ENCODE peak calls at places on chromosomes 11 and 22, in eight cellular contexts. V is RWPE1, X is A549, R is PC-3, E is heart right ventricle, U is transverse colon, O is colonic mucosa, H is spleen. B is an unnamed sample.

GRCh38 chr22:30224161-30224857 is 22.2 kb downstream of the LIF start:
- DNase-seq in V (no peak), X (peak), R (peak), E (no peak), U (no peak), O (no peak), H (no peak), B (no peak)

GRCh38 chr11:120853435-120853834 is 170.5 kb upstream of the TBCEL start:
- DNase-seq in V (no peak), X (no peak), R (no peak), E (no peak), U (no peak), O (no peak), H (no peak), B (no peak)

GRCh38 chr11:73521621-73522020 is 76.3 kb downstream of the FAM168A start:
- DNase-seq in V (no peak), X (peak), R (peak), E (no peak), U (no peak), O (no peak), H (no peak), B (no peak)

GRCh38 chr11:118998388-118998717 is 415 bp downstream of the CENATAC start:
- DNase-seq in V (no peak), X (no peak), R (peak), E (peak), U (peak), O (no peak), H (no peak), B (no peak)

GRCh38 chr11:65041206-65042035 is at the start of gene SAC3D1:
- DNase-seq in V (no peak), X (no peak), R (peak), E (peak), U (peak), O (no peak), H (no peak), B (peak)

GRCh38 chr11:127733552-127733951 is 733.0 kb upstream of the KIRREL3 start:
- DNase-seq in V (no peak), X (no peak), R (no peak), E (peak), U (no peak), O (no peak), H (no peak), B (no peak)

GRCh38 chr22:45096256-45096907 is 67.3 kb upstream of the NUP50 start:
- DNase-seq in V (peak), X (peak), R (peak), E (peak), U (peak), O (peak), H (no peak), B (no peak)

GRCh38 chr11:3158131-3158591 is 6.9 kb downstream of the OSBPL5 start:
- DNase-seq in V (no peak), X (no peak), R (no peak), E (no peak), U (peak), O (no peak), H (peak), B (no peak)

GRCh38 chr11:15489281-15489680 is 374.6 kb downstream of the INSC start:
- DNase-seq in V (no peak), X (no peak), R (no peak), E (no peak), U (no peak), O (no peak), H (no peak), B (no peak)

GRCh38 chr11:128763224-128763623 is 69.4 kb downstream of the FLI1 start:
- DNase-seq in V (no peak), X (no peak), R (no peak), E (no peak), U (no peak), O (no peak), H (no peak), B (no peak)

GRCh38 chr11:134033276-134033675 is 35.6 kb upstream of the JAM3 start:
- DNase-seq in V (no peak), X (no peak), R (no peak), E (no peak), U (no peak), O (no peak), H (no peak), B (no peak)

GRCh38 chr11:126843096-126843495 is 157.5 kb downstream of the KIRREL3 start:
- DNase-seq in V (no peak), X (no peak), R (no peak), E (no peak), U (no peak), O (no peak), H (no peak), B (no peak)

GRCh38 chr11:105870521-105871113 is 151.4 kb downstream of the MSANTD4 start:
- DNase-seq in V (no peak), X (no peak), R (peak), E (no peak), U (no peak), O (no peak), H (no peak), B (no peak)

GRCh38 chr11:23457641-23458040 is 597.4 kb upstream of the CCDC179 start:
- DNase-seq in V (no peak), X (no peak), R (no peak), E (no peak), U (no peak), O (no peak), H (no peak), B (no peak)

DNA sequence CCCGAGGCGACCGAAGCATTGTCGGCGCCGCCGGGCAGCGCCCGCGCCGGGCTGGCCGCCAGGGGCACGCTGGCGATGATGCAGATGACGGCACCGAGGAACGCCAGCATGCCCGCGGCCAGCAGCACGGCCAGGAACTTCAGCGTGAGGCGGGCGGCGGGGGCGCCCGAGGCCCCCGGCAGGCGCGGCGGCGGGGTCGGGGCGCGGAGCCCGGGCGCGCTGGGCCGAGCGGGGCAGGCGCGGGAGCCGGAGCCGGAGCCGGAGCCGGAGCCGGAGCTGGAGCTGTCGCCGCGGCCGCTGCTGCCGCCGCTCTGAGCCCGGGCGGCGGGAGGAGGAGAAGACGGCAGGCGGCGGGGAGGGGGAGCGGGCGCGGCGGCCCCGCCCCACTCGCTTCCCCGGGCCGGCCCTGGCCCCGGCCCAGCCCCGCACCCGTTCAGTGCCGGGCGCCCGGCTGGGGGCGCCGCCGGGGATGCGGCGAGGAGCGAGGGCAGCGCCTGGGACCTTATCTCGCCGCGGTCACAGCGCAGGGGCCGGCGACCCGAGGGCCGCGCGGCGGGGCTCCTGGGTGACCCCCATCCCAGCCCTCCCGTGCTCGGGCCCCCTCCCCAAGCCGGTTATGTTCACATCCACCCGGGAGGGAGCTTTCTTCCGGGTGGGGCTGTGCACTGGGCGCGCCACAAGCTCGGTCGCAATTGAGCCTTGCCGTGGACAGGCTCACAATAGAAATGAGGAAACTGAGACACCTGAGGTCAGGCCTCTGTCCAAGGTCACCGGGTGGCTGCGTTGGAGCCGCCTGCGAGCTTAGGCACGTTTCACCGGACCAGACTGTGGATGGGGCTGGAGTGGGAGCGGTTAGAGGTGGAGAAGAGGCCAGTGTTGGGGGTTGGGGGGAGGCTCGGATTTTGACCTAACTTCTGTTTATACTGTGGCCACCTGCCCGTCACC is at the start of gene NPTXR:
- DNase-seq in V (peak), X (peak), R (peak), E (no peak), U (peak), O (no peak), H (no peak), B (peak)
- H3K27ac ChIP-seq in V (no peak), X (peak), R (no peak), E (no peak), U (peak), O (no peak), H (no peak), B (no peak)

DNA sequence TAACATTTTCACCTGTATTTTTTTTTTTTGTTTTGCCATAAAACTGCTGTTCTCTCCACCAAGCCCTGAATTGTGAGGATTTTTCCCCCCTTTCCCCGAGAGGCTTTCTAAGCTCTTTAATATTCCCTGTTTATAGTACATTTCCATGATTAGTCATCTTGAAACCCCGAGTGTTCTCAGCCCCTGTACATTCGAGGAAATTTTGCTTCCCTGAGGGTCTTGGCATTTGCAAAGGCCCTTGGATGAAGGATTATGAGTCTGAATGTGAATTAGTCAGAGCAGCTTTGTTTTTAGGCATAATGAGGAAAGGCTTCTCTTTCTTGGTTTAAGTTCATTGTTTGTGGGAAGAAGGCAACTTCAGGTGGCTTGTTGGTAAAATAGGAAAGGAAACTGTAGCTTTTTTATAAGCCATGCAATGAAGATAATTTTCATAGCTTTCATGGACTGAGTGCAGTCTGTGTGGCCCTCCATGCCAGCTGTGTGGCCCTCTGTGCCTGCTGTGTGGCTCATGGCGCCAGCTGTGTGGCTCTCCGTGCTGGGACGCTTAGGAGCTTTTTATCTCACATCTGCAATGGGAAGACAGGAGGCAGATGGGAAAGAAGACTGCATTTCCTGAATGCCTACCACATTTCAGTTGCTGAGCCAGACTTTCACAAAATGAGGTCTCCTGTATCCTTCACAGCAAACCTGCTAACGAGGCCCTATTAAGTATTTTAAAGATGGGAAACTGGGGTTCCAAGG is 129.0 kb downstream of the TEAD1 start:
- DNase-seq in V (no peak), X (no peak), R (peak), E (no peak), U (no peak), O (no peak), H (no peak), B (no peak)
- TF ChIP-seq CTCF in V (no peak), X (no peak), R (no peak), E (no peak), U (no peak), O (no peak), H (no peak), B (no peak)

GRCh38 chr11:30585067-30585891 is 874 bp downstream of the MPPED2 start:
- DNase-seq in V (no peak), X (no peak), R (no peak), E (peak), U (no peak), O (no peak), H (peak), B (no peak)
- H3K27ac ChIP-seq in V (no peak), X (no peak), R (no peak), E (peak), U (peak), O (peak), H (no peak), B (no peak)

GRCh38 chr22:49923445-49923844 is 5.0 kb downstream of the CRELD2 start:
- DNase-seq in V (no peak), X (no peak), R (no peak), E (no peak), U (no peak), O (no peak), H (no peak), B (no peak)
- TF ChIP-seq CTCF in V (peak), X (no peak), R (peak), E (no peak), U (no peak), O (no peak), H (no peak), B (no peak)

GRCh38 chr22:21937041-21937820 is 15.4 kb downstream of the PPM1F start:
- DNase-seq in V (no peak), X (no peak), R (peak), E (no peak), U (peak), O (peak), H (peak), B (peak)
- H3K27ac ChIP-seq in V (peak), X (peak), R (peak), E (peak), U (peak), O (peak), H (peak), B (peak)